ENCODE peak calls at places on chromosomes 2 and 18, in ten cellular contexts. U, H, N, X, G, W, Q, S, K and V are unnamed samples.
A peak's percentile ranks its signal among the peaks of the same experiment; 100 is the strongest.

GRCh38 chr2:224777563-224777939 is 61.4 kb upstream of the CCDC195 start:
- DNase-seq in U (no peak), K (no peak), H (no peak), Q (no peak), N (no peak), X (no peak), S (no peak), W (no peak), G (no peak), V (no peak)

GRCh38 chr2:241559489-241560180 is 1.1 kb downstream of the BOK start:
- DNase-seq in S (no peak), G (peak; percentile 42), N (no peak), Q (peak; percentile 37), H (peak; percentile 49), U (no peak), K (no peak), W (peak; percentile 5), X (no peak), V (no peak)

GRCh38 chr2:159201321-159202063 is 85.0 kb downstream of the WDSUB1 start:
- DNase-seq in G (no peak), K (no peak), W (no peak), N (peak; percentile 42), S (no peak), Q (no peak), H (no peak), U (no peak), X (no peak), V (no peak)

GRCh38 chr2:160222546-160223281 is 22.6 kb upstream of the ITGB6 start:
- DNase-seq in Q (no peak), K (no peak), X (no peak), G (no peak), N (no peak), U (no peak), W (no peak), S (no peak), H (no peak), V (no peak)

GRCh38 chr2:113390133-113390849 is 47.2 kb upstream of the ZNG1B start:
- DNase-seq in H (peak; percentile 81), N (peak; percentile 59), X (no peak), G (peak; percentile 82), K (peak; percentile 87), W (no peak), U (peak; percentile 41), Q (peak; percentile 80), S (peak; percentile 19), V (peak; percentile 48)

GRCh38 chr2:206856474-206856873 is 82.8 kb upstream of the CPO start:
- DNase-seq in W (no peak), Q (no peak), U (no peak), X (no peak), H (no peak), S (no peak), G (no peak), K (no peak), N (no peak), V (no peak)

GRCh38 chr18:55150001-55150400 is 190.7 kb upstream of the CCDC68 start:
- DNase-seq in S (no peak), X (no peak), K (no peak), W (no peak), Q (peak; percentile 10), N (no peak), H (no peak), G (no peak), U (no peak), V (no peak)

GRCh38 chr2:189249171-189249570 is 69.6 kb upstream of the COL5A2 start:
- DNase-seq in S (no peak), N (no peak), W (no peak), H (no peak), G (no peak), X (no peak), U (no peak), Q (no peak), K (no peak), V (no peak)

GRCh38 chr18:28177828-28178635 is 1.1 kb upstream of the CDH2 start:
- DNase-seq in U (no peak), K (no peak), S (no peak), Q (no peak), X (no peak), H (peak; percentile 81), G (peak; percentile 68), W (peak; percentile 65), N (no peak), V (no peak)

GRCh38 chr2:34545486-34546136 is 946.5 kb upstream of the FAM98A start:
- DNase-seq in W (no peak), N (no peak), S (no peak), Q (no peak), G (no peak), U (no peak), H (no peak), X (no peak), K (no peak), V (no peak)

GRCh38 chr2:145822892-145823534 is 1303.1 kb upstream of the ZEB2 start:
- DNase-seq in U (no peak), Q (no peak), H (no peak), W (no peak), K (no peak), S (no peak), G (no peak), X (no peak), N (no peak), V (no peak)

GRCh38 chr2:101753207-101753616 is 55.7 kb downstream of the MAP4K4 start:
- DNase-seq in G (no peak), K (no peak), U (no peak), W (no peak), N (no peak), H (no peak), S (no peak), X (no peak), Q (no peak), V (no peak)

GRCh38 chr2:4214444-4215295 is 511.3 kb downstream of the DCDC2C start:
- DNase-seq in U (no peak), N (no peak), H (no peak), Q (no peak), K (no peak), W (no peak), G (no peak), S (no peak), X (no peak), V (no peak)

GRCh38 chr18:28039078-28039477 is 137.9 kb downstream of the CDH2 start:
- DNase-seq in W (no peak), Q (no peak), G (no peak), S (peak; percentile 54), U (no peak), N (no peak), H (no peak), X (no peak), K (no peak), V (no peak)

GRCh38 chr2:172088245-172089004 is 3.1 kb downstream of the DLX1 start:
- DNase-seq in Q (no peak), K (no peak), H (no peak), U (no peak), S (no peak), G (no peak), X (no peak), W (no peak), N (no peak), V (no peak)

GRCh38 chr2:196984888-196985287 is 58.4 kb upstream of the PGAP1 start:
- DNase-seq in Q (no peak), K (no peak), N (no peak), W (no peak), H (no peak), U (no peak), S (no peak), G (peak; percentile 85), X (no peak), V (no peak)

GRCh38 chr18:48720655-48721025 is 181.8 kb downstream of the CTIF start:
- DNase-seq in K (no peak), G (no peak), W (no peak), Q (no peak), H (no peak), S (no peak), X (no peak), U (no peak), N (no peak), V (no peak)

GRCh38 chr2:101396352-101396717 is 9.0 kb upstream of the CREG2 start:
- DNase-seq in G (no peak), K (no peak), W (no peak), S (peak; percentile 83), Q (no peak), N (no peak), H (no peak), X (no peak), U (no peak), V (no peak)

GRCh38 chr2:168190590-168191336 is 56.6 kb downstream of the STK39 start:
- DNase-seq in Q (no peak), G (no peak), X (no peak), W (no peak), K (no peak), S (no peak), U (no peak), H (no peak), N (no peak), V (no peak)

GRCh38 chr2:213285404-213285803 is 1.1 kb downstream of the SPAG16 start:
- DNase-seq in Q (no peak), S (no peak), G (no peak), H (no peak), X (no peak), N (no peak), K (no peak), W (no peak), U (no peak), V (no peak)

GRCh38 chr2:216920150-216920846 is 60.4 kb upstream of the TNP1 start:
- DNase-seq in S (no peak), G (no peak), N (no peak), X (no peak), U (no peak), Q (no peak), K (no peak), H (no peak), W (no peak), V (no peak)

GRCh38 chr2:121735520-121736074 is 1.1 kb downstream of the NIFK start:
- DNase-seq in W (no peak), S (no peak), N (no peak), H (no peak), K (peak; percentile 55), U (no peak), G (peak; percentile 17), Q (no peak), X (no peak), V (no peak)

GRCh38 chr2:72128059-72128842 is 19.4 kb downstream of the CYP26B1 start:
- DNase-seq in S (no peak), X (no peak), N (no peak), W (no peak), Q (no peak), K (no peak), H (no peak), G (no peak), U (no peak), V (no peak)

GRCh38 chr2:132387126-132387525 is 29.5 kb upstream of the GPR39 start:
- DNase-seq in H (no peak), X (no peak), G (no peak), W (no peak), K (no peak), Q (no peak), N (no peak), U (no peak), S (no peak), V (no peak)

GRCh38 chr2:170163666-170164065 is 14.3 kb upstream of the MYO3B start:
- DNase-seq in Q (no peak), K (no peak), N (no peak), X (no peak), S (no peak), W (no peak), H (no peak), G (no peak), U (no peak), V (no peak)

GRCh38 chr2:72883356-72883962 is 3.7 kb upstream of the SPR start:
- DNase-seq in W (no peak), G (no peak), S (no peak), Q (peak; percentile 56), N (peak; percentile 44), H (peak; percentile 72), U (no peak), X (no peak), K (peak; percentile 20), V (no peak)